ENCODE peak calls at places on chromosomes 3 and 15, in four cellular contexts. G is ovary, D is A549, C is cardiac muscle cell. B is an unnamed sample. For H3K4me1, the result is how much of the 10 kb centered on the place peaks cover.

GRCh38 chr3:39460677-39461076 is 6.8 kb upstream of the MOBP start:
- DNase-seq in G (no peak), C (no peak), D (no peak), B (no peak)

GRCh38 chr3:116019254-116019763 is 396.0 kb downstream of the GAP43 start:
- DNase-seq in C (no peak), G (no peak), D (no peak), B (no peak)

GRCh38 chr3:66431494-66431893 is 69.3 kb downstream of the LRIG1 start:
- DNase-seq in G (peak), D (no peak), C (no peak), B (no peak)

GRCh38 chr3:30113906-30114305 is 492.5 kb upstream of the TGFBR2 start:
- DNase-seq in G (no peak), C (no peak), D (no peak), B (no peak)

GRCh38 chr3:127443581-127444375 is 146.8 kb downstream of the TPRA1 start:
- DNase-seq in G (no peak), D (no peak), C (no peak), B (no peak)

GRCh38 chr3:133413166-133414020 is 13.5 kb downstream of the BFSP2 start:
- DNase-seq in C (peak), D (no peak), G (no peak), B (no peak)

GRCh38 chr3:51057111-51057510 is 328.0 kb upstream of the MANF start:
- DNase-seq in D (no peak), G (no peak), C (no peak), B (no peak)

GRCh38 chr3:14587733-14588360 is 47.7 kb upstream of the GRIP2 start:
- DNase-seq in C (no peak), G (no peak), D (peak), B (no peak)

GRCh38 chr15:74055804-74056203 is 26.5 kb downstream of the GOLGA6A start:
- DNase-seq in G (no peak), D (no peak), C (no peak), B (no peak)

GRCh38 chr3:134810850-134811249 is 15.8 kb downstream of the EPHB1 start:
- DNase-seq in D (no peak), C (no peak), G (no peak), B (no peak)

GRCh38 chr3:3729261-3729660 is 70.0 kb upstream of the LRRN1 start:
- DNase-seq in D (no peak), G (no peak), C (no peak), B (no peak)

DNA sequence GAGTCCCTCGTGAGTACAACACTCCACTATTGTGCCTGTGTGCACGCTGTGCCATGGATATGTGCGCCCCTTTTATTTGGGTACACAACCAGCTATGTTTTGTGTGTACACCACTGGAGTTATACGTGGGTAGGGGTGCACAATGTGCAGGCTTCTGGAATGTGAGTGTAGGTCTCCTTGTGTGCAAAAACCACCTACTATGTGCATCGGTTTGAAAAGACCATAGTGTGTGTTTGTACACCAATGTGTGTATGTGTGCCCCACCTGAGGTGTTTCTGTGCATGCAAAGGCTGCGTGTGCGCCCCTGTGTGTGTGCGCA is 86.4 kb upstream of the ALDH1L1 start:
- DNase-seq in C (no peak), G (no peak), D (no peak), B (no peak)
- H3K4me3 ChIP-seq in C (peak), G (peak), D (peak), B (peak)

DNA sequence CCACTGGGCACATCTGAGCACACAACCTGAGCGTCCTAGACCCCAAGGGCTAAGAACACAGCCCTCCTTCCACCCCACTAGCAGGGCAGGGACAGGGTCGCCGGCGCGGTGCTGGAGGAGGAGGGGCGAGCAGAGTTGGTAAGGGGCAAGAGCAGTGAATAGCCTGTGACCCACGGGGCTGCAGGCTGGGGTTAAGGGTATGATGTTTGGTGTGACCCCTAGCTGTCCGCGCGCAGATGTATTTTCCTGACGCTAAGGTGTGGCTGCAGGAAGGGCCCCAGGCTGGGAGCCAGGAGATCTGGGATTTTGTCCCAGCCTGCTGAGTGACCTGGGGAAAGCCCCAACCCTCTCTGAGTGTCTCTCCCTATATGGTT is 1.3 kb upstream of the C15orf39 start:
- DNase-seq in C (no peak), G (no peak), D (no peak), B (no peak)
- H3K4me1 ChIP-seq in C (under half), G (under half), D (under half), B (half or more)

GRCh38 chr3:118641608-118642007 is 393.0 kb downstream of the IGSF11 start:
- DNase-seq in G (no peak), C (peak), D (no peak), B (no peak)

GRCh38 chr3:118637866-118638265 is 396.8 kb downstream of the IGSF11 start:
- DNase-seq in C (no peak), G (no peak), D (no peak), B (no peak)

GRCh38 chr3:118636841-118637240 is 397.8 kb downstream of the IGSF11 start:
- DNase-seq in G (no peak), D (no peak), C (peak), B (no peak)
- TF ChIP-seq CTCF in G (no peak), D (no peak), C (no peak), B (no peak)

GRCh38 chr3:47579875-47580274 is 1.2 kb upstream of the CSPG5 start:
- DNase-seq in G (no peak), C (peak), D (no peak), B (no peak)

GRCh38 chr3:47581422-47581821 is 2.8 kb upstream of the CSPG5 start:
- DNase-seq in C (no peak), G (no peak), D (no peak), B (no peak)

GRCh38 chr3:47578119-47578630 is 490 bp downstream of the CSPG5 start:
- DNase-seq in D (peak), G (peak), C (peak), B (peak)

GRCh38 chr3:47578691-47579632 is at the start of gene CSPG5:
- DNase-seq in C (peak), G (peak), D (no peak), B (peak)

GRCh38 chr3:47577583-47578118 is 1.0 kb downstream of the CSPG5 start:
- DNase-seq in G (no peak), D (no peak), C (peak), B (no peak)
- H3K4me3 ChIP-seq in G (peak), D (peak), C (peak), B (peak)

DNA sequence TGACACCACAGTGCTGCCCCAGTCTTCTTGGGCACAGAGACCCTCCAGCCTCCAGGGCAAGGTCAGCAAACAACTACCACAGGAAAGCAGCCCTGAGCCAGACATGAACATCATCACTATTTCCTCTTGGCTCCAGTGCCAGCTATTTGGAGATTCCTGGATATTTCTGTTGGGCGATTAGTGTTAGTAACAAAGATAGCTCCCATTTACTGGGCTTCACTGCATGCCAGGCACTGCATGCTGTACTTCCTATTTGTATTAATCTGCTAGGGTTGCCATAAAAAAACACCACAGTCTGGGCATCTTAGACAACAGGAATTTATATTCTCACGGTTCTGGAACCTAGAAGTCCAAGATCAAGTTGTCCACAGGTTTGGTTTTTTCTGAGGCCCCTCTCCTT is 255.1 kb upstream of the STT3B start:
- DNase-seq in C (no peak), D (no peak), G (no peak), B (no peak)
- H3K4me1 ChIP-seq in C (under half), D (under half), G (under half), B (under half)

DNA sequence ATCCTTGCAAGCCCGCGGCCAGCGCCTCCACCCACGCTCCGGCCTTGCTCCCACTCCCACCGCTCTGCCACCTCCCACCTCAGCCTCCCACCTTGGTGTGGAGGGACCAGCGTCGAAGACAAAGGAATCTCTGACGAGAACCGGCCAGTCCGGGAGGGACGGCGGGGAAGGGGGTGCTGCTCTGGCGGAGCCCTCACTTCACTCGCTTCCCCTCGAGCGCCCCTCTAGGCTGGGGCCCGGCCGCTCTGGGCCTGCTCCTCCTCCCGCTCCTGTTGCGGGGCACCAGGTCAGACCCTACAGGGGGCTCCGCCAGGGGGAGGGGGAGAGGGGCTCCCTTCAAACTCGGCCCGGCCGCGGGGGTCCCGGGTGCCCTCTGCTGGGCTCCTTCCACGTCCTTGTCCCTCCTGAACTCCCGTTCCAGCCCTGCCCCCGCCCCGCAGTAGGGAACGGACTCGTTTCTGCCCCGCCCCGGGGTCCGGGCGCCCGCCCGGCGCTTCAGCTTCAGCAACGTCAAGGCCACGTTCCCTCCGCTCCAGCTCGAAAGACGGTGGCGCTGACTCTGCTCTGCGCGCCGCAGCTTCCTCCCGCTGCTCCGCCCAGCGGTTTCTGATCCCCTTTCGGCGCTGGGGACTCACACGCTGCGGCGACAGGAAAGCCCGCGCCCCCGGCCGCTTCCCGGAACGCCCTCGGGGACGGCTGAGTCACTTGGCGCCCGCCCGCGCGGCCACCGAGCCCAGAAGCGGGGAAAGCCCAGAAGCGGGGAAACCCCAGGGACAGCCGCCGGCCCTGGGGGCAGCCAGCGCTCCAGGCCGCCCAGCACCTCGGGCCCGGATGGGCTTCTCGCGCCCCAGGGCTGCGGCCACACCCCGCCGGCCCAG is 28.6 kb downstream of the ARHGAP31 start:
- DNase-seq in G (peak), C (peak), D (peak), B (peak)
- TF ChIP-seq CTCF in G (no peak), C (peak), D (peak), B (peak)

GRCh38 chr3:194572944-194573491 is 60.2 kb downstream of the TMEM44 start:
- DNase-seq in G (no peak), D (no peak), C (no peak), B (no peak)

GRCh38 chr3:194575484-194576210 is 57.6 kb downstream of the TMEM44 start:
- DNase-seq in C (no peak), D (peak), G (no peak), B (no peak)

GRCh38 chr3:194574639-194575483 is 58.4 kb downstream of the TMEM44 start:
- DNase-seq in D (no peak), C (no peak), G (no peak), B (no peak)

GRCh38 chr3:194572131-194572789 is 61.0 kb downstream of the TMEM44 start:
- DNase-seq in C (peak), D (no peak), G (no peak), B (peak)

GRCh38 chr3:194573680-194574437 is 59.4 kb downstream of the TMEM44 start:
- DNase-seq in C (peak), G (no peak), D (peak), B (no peak)
- H3K4me3 ChIP-seq in C (no peak), G (no peak), D (no peak), B (no peak)

GRCh38 chr3:152404976-152405375 is 136.2 kb downstream of the MBNL1 start:
- DNase-seq in C (no peak), D (no peak), G (no peak), B (no peak)

GRCh38 chr3:152405915-152406802 is 137.4 kb downstream of the MBNL1 start:
- DNase-seq in G (no peak), C (no peak), D (no peak), B (no peak)

GRCh38 chr3:152402698-152403456 is 134.1 kb downstream of the MBNL1 start:
- DNase-seq in G (no peak), D (no peak), C (no peak), B (no peak)

GRCh38 chr3:152400912-152401311 is 132.2 kb downstream of the MBNL1 start:
- DNase-seq in C (no peak), G (no peak), D (no peak), B (no peak)

GRCh38 chr3:152403632-152404066 is 134.9 kb downstream of the MBNL1 start:
- DNase-seq in D (no peak), G (no peak), C (peak), B (peak)
- H3K4me1 ChIP-seq in D (half or more), G (under half), C (half or more), B (half or more)

GRCh38 chr3:130276203-130276803 is 69.2 kb upstream of the COL6A5 start:
- DNase-seq in C (peak), G (no peak), D (peak), B (no peak)
- TF ChIP-seq CTCF in C (peak), G (peak), D (peak), B (peak)

B was measured in left ventricle myocardium inferior.